ENCODE peak calls at places on chromosome 4, in five cellular contexts. K is AG09309, B is BE2C, C is GM12865, F is fibroblast of pulmonary artery. R is an unnamed sample.

GRCh38 chr4:111406036-111406435 is 739.2 kb upstream of the FAM241A start:
- DNase-seq in K (peak), B (no peak), C (no peak), F (no peak), R (no peak)

GRCh38 chr4:186104114-186104894 is at the start of gene FAM149A:
- DNase-seq in K (no peak), B (peak), C (peak), F (no peak), R (no peak)

GRCh38 chr4:148090503-148091476 is 351.4 kb downstream of the NR3C2 start:
- DNase-seq in K (no peak), B (no peak), C (no peak), F (no peak), R (no peak)

GRCh38 chr4:4443821-4444220 is 56.9 kb downstream of the NSG1 start:
- DNase-seq in K (no peak), B (no peak), C (no peak), F (peak), R (no peak)

GRCh38 chr4:7411896-7412585 is 22.7 kb downstream of the PSAPL1 start:
- DNase-seq in K (no peak), B (peak), C (no peak), F (no peak), R (no peak)

GRCh38 chr4:155891058-155891457 is 12.4 kb upstream of the TDO2 start:
- DNase-seq in K (no peak), B (no peak), C (no peak), F (peak), R (no peak)

GRCh38 chr4:117447925-117448324 is 362.5 kb upstream of the TRAM1L1 start:
- DNase-seq in K (no peak), B (peak), C (peak), F (no peak), R (no peak)

GRCh38 chr4:109816082-109816442 is 500 bp downstream of the GAR1 start:
- DNase-seq in K (no peak), B (no peak), C (peak), F (no peak), R (no peak)

GRCh38 chr4:52135166-52135565 is 84.1 kb downstream of the SPATA18 start:
- DNase-seq in K (no peak), B (no peak), C (no peak), F (no peak), R (no peak)

GRCh38 chr4:7192252-7193039 is at the start of gene SORCS2:
- DNase-seq in K (no peak), B (peak), C (peak), F (peak), R (peak)

GRCh38 chr4:40976343-40976742 is 226.6 kb downstream of the NSUN7 start:
- DNase-seq in K (no peak), B (peak), C (peak), F (peak), R (no peak)

GRCh38 chr4:135949926-135950325 is 1582.4 kb downstream of the PCDH18 start:
- DNase-seq in K (no peak), B (no peak), C (no peak), F (no peak), R (no peak)

GRCh38 chr4:74044676-74045075 is 6.2 kb upstream of the CXCL3 start:
- DNase-seq in K (no peak), B (no peak), C (no peak), F (no peak), R (no peak)

GRCh38 chr4:38695844-38696243 is 31.8 kb downstream of the KLF3 start:
- DNase-seq in K (no peak), B (no peak), C (no peak), F (no peak), R (no peak)

GRCh38 chr4:16140520-16141249 is 56.9 kb upstream of the PROM1 start:
- DNase-seq in K (peak), B (no peak), C (no peak), F (peak), R (no peak)

GRCh38 chr4:3676907-3677495 is 89.2 kb upstream of the ADRA2C start:
- DNase-seq in K (no peak), B (peak), C (no peak), F (no peak), R (peak)

GRCh38 chr4:16437836-16438235 is 211.6 kb upstream of the TAPT1 start:
- DNase-seq in K (no peak), B (no peak), C (no peak), F (peak), R (no peak)

GRCh38 chr4:65865489-65865888 is 195.2 kb upstream of the EPHA5 start:
- DNase-seq in K (no peak), B (peak), C (peak), F (peak), R (no peak)

GRCh38 chr4:153427363-153428071 is 38.6 kb upstream of the TMEM131L start:
- DNase-seq in K (peak), B (no peak), C (no peak), F (peak), R (no peak)

GRCh38 chr4:189059996-189060570 is 880.6 kb upstream of the FRG1 start:
- DNase-seq in K (peak), B (no peak), C (no peak), F (no peak), R (no peak)

GRCh38 chr4:109985993-109986640 is 73.4 kb downstream of the EGF start:
- DNase-seq in K (peak), B (no peak), C (no peak), F (no peak), R (peak)

GRCh38 chr4:60737858-60738257 is 462.3 kb upstream of the ADGRL3 start:
- DNase-seq in K (no peak), B (no peak), C (no peak), F (peak), R (no peak)

GRCh38 chr4:149961876-149962597 is 116.2 kb upstream of the DCLK2 start:
- DNase-seq in K (no peak), B (no peak), C (no peak), F (peak), R (no peak)

GRCh38 chr4:39085891-39086290 is 23.9 kb downstream of the KLHL5 start:
- DNase-seq in K (peak), B (no peak), C (no peak), F (peak), R (no peak)

GRCh38 chr4:102598759-102599379 is 97.7 kb downstream of the NFKB1 start:
- DNase-seq in K (no peak), B (no peak), C (peak), F (no peak), R (no peak)

GRCh38 chr4:121674191-121674590 is 22.6 kb downstream of the ANXA5 start:
- DNase-seq in K (no peak), B (no peak), C (no peak), F (no peak), R (no peak)

GRCh38 chr4:121677524-121677923 is 19.3 kb downstream of the ANXA5 start:
- DNase-seq in K (no peak), B (no peak), C (no peak), F (no peak), R (no peak)

GRCh38 chr4:121676388-121677075 is 20.2 kb downstream of the ANXA5 start:
- DNase-seq in K (no peak), B (no peak), C (no peak), F (no peak), R (no peak)

GRCh38 chr4:121674696-121675095 is 22.1 kb downstream of the ANXA5 start:
- DNase-seq in K (no peak), B (no peak), C (no peak), F (no peak), R (no peak)

GRCh38 chr4:121675715-121676114 is 21.1 kb downstream of the ANXA5 start:
- DNase-seq in K (no peak), B (no peak), C (no peak), F (peak), R (no peak)
- TF ChIP-seq CTCF in K (peak), B (peak), C (no peak), F (peak), R (no peak)

GRCh38 chr4:123505077-123505456 is 108.5 kb downstream of the SPRY1 start:
- DNase-seq in K (no peak), B (no peak), C (no peak), F (peak), R (no peak)
- H3K4me3 ChIP-seq in K (peak), B (peak), C (peak), F (peak), R (peak)

DNA sequence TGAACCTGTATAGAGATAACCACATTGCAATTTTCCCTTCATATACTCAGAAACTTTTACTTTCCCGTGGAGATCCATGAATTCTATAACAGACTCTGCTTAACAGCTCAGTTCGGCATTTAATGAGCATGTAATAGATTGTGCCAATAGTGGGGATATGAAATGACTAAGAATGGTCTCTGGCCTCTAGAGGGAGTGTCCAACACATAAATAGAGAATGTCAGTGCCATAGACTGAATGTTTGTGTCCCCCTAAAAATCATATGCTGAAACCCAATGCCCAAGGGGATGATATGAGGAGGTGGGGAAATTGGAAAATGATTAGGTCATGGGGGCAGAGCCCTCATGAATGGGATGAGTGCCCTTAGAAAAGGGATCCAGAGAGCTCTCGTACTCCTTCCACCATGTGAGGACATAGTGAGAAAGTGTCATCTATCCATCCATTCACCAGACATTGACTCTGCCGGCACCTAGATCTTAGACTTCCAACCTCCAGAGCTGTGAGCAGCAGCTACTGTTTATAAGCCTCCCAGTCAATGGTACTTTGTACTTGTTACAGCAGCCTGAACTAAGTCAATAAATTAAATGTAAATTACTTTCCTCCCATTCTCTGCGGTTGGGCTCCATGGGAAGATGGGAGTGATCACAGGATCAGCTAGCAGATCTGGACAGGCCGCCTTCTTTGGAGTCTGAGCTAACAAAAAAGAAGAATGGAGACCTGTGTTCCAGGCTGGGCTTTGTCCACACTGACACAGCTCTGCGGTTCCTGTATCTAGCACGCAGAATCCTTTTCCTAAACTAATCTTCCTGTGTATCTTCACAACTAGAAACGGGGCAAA is 28.1 kb upstream of the HPSE start:
- DNase-seq in K (peak), B (no peak), C (peak), F (peak), R (no peak)
- TF ChIP-seq CTCF in K (peak), B (peak), C (peak), F (peak), R (no peak)

GRCh38 chr4:69714086-69714485 is 46.3 kb downstream of the SULT1B1 start:
- DNase-seq in K (no peak), B (no peak), C (no peak), F (no peak), R (no peak)

GRCh38 chr4:69718376-69719293 is 41.8 kb downstream of the SULT1B1 start:
- DNase-seq in K (no peak), B (no peak), C (no peak), F (peak), R (no peak)

GRCh38 chr4:69713593-69713992 is 46.8 kb downstream of the SULT1B1 start:
- DNase-seq in K (no peak), B (no peak), C (no peak), F (peak), R (no peak)

GRCh38 chr4:69716654-69717053 is 43.8 kb downstream of the SULT1B1 start:
- DNase-seq in K (no peak), B (no peak), C (no peak), F (no peak), R (no peak)

DNA sequence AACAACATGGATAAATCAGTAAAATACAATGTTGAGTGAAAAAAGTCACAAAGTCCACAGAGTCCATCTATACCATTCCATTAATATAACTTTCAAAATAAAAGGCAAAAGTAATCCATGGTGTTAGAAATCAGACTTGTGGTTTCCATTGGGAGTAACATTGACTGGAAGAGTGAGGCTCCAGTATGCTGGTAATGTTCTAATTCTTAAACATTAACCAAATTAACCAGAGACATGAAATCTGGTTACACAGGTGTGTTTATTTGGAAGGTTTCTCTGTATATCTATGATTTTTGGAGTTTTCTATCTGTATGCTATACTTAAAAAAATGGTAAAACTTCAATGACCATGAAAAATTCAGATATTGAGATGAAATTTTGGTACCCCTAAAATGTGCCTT is 42.6 kb downstream of the SULT1B1 start:
- DNase-seq in K (no peak), B (no peak), C (no peak), F (no peak), R (no peak)
- H3K4me3 ChIP-seq in K (no peak), B (no peak), C (no peak), F (no peak), R (no peak)